ENCODE peak calls at places on chromosomes 5 and 9, in ten cellular contexts. H, B, S, P, L, I, K, N, D and W are unnamed samples.

GRCh38 chr5:173919443-173919842 is 31.3 kb downstream of the CPEB4 start:
- DNase-seq in D (no peak), K (no peak), B (no peak), I (no peak), H (peak; percentile 83), S (no peak), P (no peak), L (no peak), N (no peak), W (no peak)

GRCh38 chr5:72494700-72495124 is 12.5 kb downstream of the ZNF366 start:
- DNase-seq in N (no peak), P (no peak), D (no peak), H (no peak), K (no peak), S (no peak), L (no peak), I (no peak), B (no peak), W (no peak)

GRCh38 chr9:121252104-121252851 is 15.7 kb upstream of the GSN start:
- DNase-seq in B (no peak), P (no peak), D (no peak), H (no peak), S (no peak), K (no peak), N (no peak), I (no peak), L (no peak), W (no peak)

GRCh38 chr5:168654225-168654624 is 75.1 kb upstream of the PANK3 start:
- DNase-seq in N (no peak), L (peak; percentile 48), B (no peak), I (peak; percentile 34), K (no peak), H (peak; percentile 94), D (no peak), P (no peak), S (no peak), W (no peak)

GRCh38 chr5:33513786-33514185 is 73.0 kb downstream of the TARS1 start:
- DNase-seq in L (no peak), B (no peak), I (no peak), N (no peak), D (no peak), K (no peak), P (no peak), H (peak; percentile 75), S (no peak), W (no peak)

GRCh38 chr5:162703914-162704313 is 636.3 kb downstream of the GABRG2 start:
- DNase-seq in P (no peak), I (no peak), L (no peak), S (no peak), K (no peak), N (no peak), H (no peak), D (no peak), B (no peak), W (no peak)

GRCh38 chr9:79395691-79396558 is 175.8 kb upstream of the TLE4 start:
- DNase-seq in I (no peak), N (no peak), K (no peak), H (no peak), D (no peak), B (no peak), L (no peak), S (no peak), P (no peak), W (no peak)

GRCh38 chr9:37117956-37118355 is 2.4 kb upstream of the ZCCHC7 start:
- DNase-seq in L (no peak), K (no peak), B (no peak), S (no peak), N (no peak), P (no peak), I (no peak), H (no peak), D (no peak), W (no peak)

GRCh38 chr9:90124961-90125360 is 517.7 kb downstream of the DIRAS2 start:
- DNase-seq in I (no peak), S (no peak), N (no peak), K (no peak), L (no peak), D (no peak), B (no peak), H (no peak), P (no peak), W (no peak)

GRCh38 chr9:9924369-9924768 is 688.4 kb downstream of the PTPRD start:
- DNase-seq in K (no peak), H (no peak), I (no peak), L (no peak), D (no peak), P (no peak), N (no peak), B (no peak), S (no peak), W (no peak)

GRCh38 chr9:72200452-72200851 is 51.2 kb downstream of the GDA start:
- DNase-seq in P (no peak), N (no peak), H (no peak), I (no peak), D (no peak), K (no peak), B (no peak), L (no peak), S (no peak), W (no peak)

GRCh38 chr9:127913682-127914081 is 3.2 kb downstream of the ST6GALNAC4 start:
- DNase-seq in K (no peak), L (no peak), S (no peak), B (no peak), I (no peak), N (no peak), P (no peak), H (no peak), D (no peak), W (no peak)

GRCh38 chr9:103804077-103804735 is 289.9 kb upstream of the SMC2 start:
- DNase-seq in L (no peak), N (no peak), S (peak; percentile 77), K (no peak), B (peak; percentile 88), P (no peak), I (no peak), D (no peak), H (no peak), W (no peak)

GRCh38 chr5:165188555-165189260 is 1683.3 kb downstream of the MAT2B start:
- DNase-seq in H (no peak), K (no peak), I (no peak), B (no peak), P (no peak), N (no peak), D (no peak), L (no peak), S (no peak), W (no peak)

GRCh38 chr5:73974871-73975351 is 348.9 kb downstream of the ARHGEF28 start:
- DNase-seq in D (no peak), L (no peak), S (no peak), B (no peak), I (no peak), H (no peak), K (no peak), P (no peak), N (no peak), W (no peak)

GRCh38 chr5:21802869-21803490 is 1050.2 kb downstream of the CDH12 start:
- DNase-seq in B (peak; percentile 42), S (no peak), D (no peak), H (no peak), K (no peak), N (no peak), I (no peak), L (no peak), P (no peak), W (peak; percentile 1)

GRCh38 chr9:94644543-94644942 is 5.2 kb upstream of the FBP1 start:
- DNase-seq in K (no peak), P (no peak), H (no peak), L (no peak), D (no peak), I (no peak), S (no peak), N (no peak), B (no peak), W (no peak)

GRCh38 chr5:140169410-140169809 is 5.6 kb upstream of the CYSTM1 start:
- DNase-seq in K (no peak), D (no peak), I (no peak), P (no peak), N (no peak), H (no peak), L (no peak), S (no peak), B (no peak), W (no peak)

GRCh38 chr9:32394381-32395049 is 10.1 kb downstream of the ACO1 start:
- DNase-seq in S (no peak), H (no peak), P (no peak), K (no peak), L (no peak), B (peak; percentile 51), D (no peak), I (no peak), N (no peak), W (no peak)

GRCh38 chr9:23621166-23621565 is 204.9 kb downstream of the ELAVL2 start:
- DNase-seq in L (no peak), P (no peak), I (no peak), D (no peak), H (no peak), S (no peak), N (no peak), K (no peak), B (peak; percentile 78), W (no peak)

GRCh38 chr5:68344447-68345111 is 129.0 kb downstream of the PIK3R1 start:
- DNase-seq in I (no peak), D (peak; percentile 12), L (no peak), S (no peak), H (no peak), B (peak; percentile 83), N (no peak), P (no peak), K (no peak), W (no peak)

GRCh38 chr9:98607787-98608186 is 100.9 kb downstream of the GABBR2 start:
- DNase-seq in I (no peak), S (peak; percentile 43), N (no peak), H (no peak), D (no peak), K (no peak), P (no peak), B (no peak), L (no peak), W (no peak)

GRCh38 chr5:36058776-36059175 is 7.9 kb downstream of the UGT3A2 start:
- DNase-seq in K (no peak), S (no peak), N (no peak), H (no peak), P (no peak), D (no peak), L (no peak), I (no peak), B (no peak), W (no peak)

GRCh38 chr5:180718810-180719453 is 20.9 kb downstream of the OR2Y1 start:
- DNase-seq in D (peak; percentile 34), P (no peak), I (no peak), L (no peak), H (no peak), N (peak; percentile 8), K (no peak), B (peak; percentile 36), S (peak; percentile 4), W (peak; percentile 14)

GRCh38 chr5:63960646-63961045 is 1.6 kb downstream of the HTR1A start:
- DNase-seq in K (no peak), S (no peak), D (no peak), P (no peak), N (no peak), B (no peak), I (no peak), H (no peak), L (no peak), W (no peak)

GRCh38 chr5:2899311-2899710 is 147.8 kb upstream of the IRX2 start:
- DNase-seq in N (no peak), D (no peak), S (no peak), H (no peak), B (no peak), L (no peak), P (no peak), K (no peak), I (no peak), W (no peak)